ENCODE peak calls at places on chromosomes 4 and X, in ten cellular contexts. F is fibroblast of lung; B is activated B cell treated with CpG ODN at 0.5 μM for 24 hours; S is NCI-H1694 treated with DMSO at 0.1 percent for 48 hours; L is amniotic stem cell; J is mucosa of descending colon; D is hypothalamus; V is AG10803; R is activated CD8-positive, alpha-beta memory T cell treated with anti-CD3 and anti-CD28 coated beads for 24 hours; T is H54. C is an unnamed sample.

GRCh38 chr4:139234258-139234657 is 45.8 kb downstream of the MGARP start:
- DNase-seq in F (no peak), L (no peak), D (no peak), J (no peak), T (no peak), S (peak), R (no peak), V (no peak), B (no peak), C (no peak)

GRCh38 chrX:48958635-48959094 is 1.3 kb upstream of the OTUD5 start:
- DNase-seq in V (peak), R (peak), F (peak), D (no peak), T (no peak), S (no peak), L (peak), J (no peak), B (no peak), C (peak)

GRCh38 chr4:168723020-168723419 is 226.2 kb downstream of the PALLD start:
- DNase-seq in J (no peak), B (no peak), D (no peak), V (peak), F (peak), S (no peak), T (no peak), L (no peak), R (no peak), C (no peak)

GRCh38 chr4:121156822-121157769 is 7.0 kb downstream of the TNIP3 start:
- DNase-seq in J (peak), B (no peak), R (peak), L (no peak), T (no peak), F (peak), D (no peak), S (no peak), V (peak), C (no peak)

GRCh38 chr4:86050516-86050915 is 309.3 kb downstream of the MAPK10 start:
- DNase-seq in S (no peak), V (no peak), T (no peak), F (peak), R (no peak), L (no peak), D (no peak), B (no peak), J (no peak), C (no peak)

GRCh38 chr4:34464196-34464595 is 1780.1 kb downstream of the ARAP2 start:
- DNase-seq in B (no peak), V (no peak), J (no peak), R (no peak), T (no peak), D (no peak), F (no peak), L (no peak), S (no peak), C (no peak)

GRCh38 chrX:68429216-68429615 is 4.1 kb downstream of the OPHN1 start:
- DNase-seq in R (no peak), S (no peak), B (no peak), J (no peak), D (no peak), V (peak), F (peak), T (no peak), L (no peak), C (no peak)

GRCh38 chr4:139330283-139330682 is 28.0 kb upstream of the NDUFC1 start:
- DNase-seq in D (no peak), R (no peak), J (no peak), F (no peak), B (no peak), T (no peak), S (no peak), V (no peak), L (no peak), C (no peak)

GRCh38 chr4:4327652-4328121 is 37.6 kb downstream of the ZBTB49 start:
- DNase-seq in R (no peak), S (no peak), L (no peak), V (peak), D (no peak), B (no peak), F (no peak), J (peak), T (no peak), C (no peak)

GRCh38 chrX:110280954-110281353 is 36.9 kb downstream of the AMMECR1 start:
- DNase-seq in T (no peak), J (no peak), F (peak), S (no peak), L (peak), R (no peak), V (peak), B (no peak), D (no peak), C (peak)

GRCh38 chr4:60605651-60606354 is 594.3 kb upstream of the ADGRL3 start:
- DNase-seq in D (no peak), J (no peak), F (peak), T (no peak), B (no peak), R (no peak), L (peak), S (no peak), V (peak), C (peak)

GRCh38 chr4:147326581-147326980 is 154.3 kb upstream of the EDNRA start:
- DNase-seq in T (no peak), J (no peak), B (no peak), V (peak), F (peak), L (no peak), R (no peak), D (no peak), S (no peak), C (peak)

GRCh38 chr4:10620935-10621488 is 63.6 kb downstream of the CLNK start:
- DNase-seq in D (no peak), F (no peak), L (no peak), B (no peak), R (no peak), T (no peak), V (no peak), S (no peak), J (no peak), C (no peak)

GRCh38 chr4:57270350-57270749 is 160.2 kb upstream of the IGFBP7 start:
- DNase-seq in R (no peak), D (no peak), S (no peak), J (no peak), F (no peak), T (no peak), B (no peak), V (no peak), L (no peak), C (no peak)

GRCh38 chr4:109111031-109111430 is 191.4 kb downstream of the COL25A1 start:
- DNase-seq in B (no peak), L (no peak), R (no peak), D (no peak), T (no peak), J (no peak), F (no peak), S (no peak), V (no peak), C (no peak)

GRCh38 chr4:139921551-139922184 is 232.3 kb downstream of the MAML3 start:
- DNase-seq in T (no peak), R (no peak), B (no peak), S (peak), J (peak), D (no peak), V (no peak), F (no peak), L (no peak), C (no peak)

GRCh38 chr4:8402181-8402597 is 38.3 kb downstream of the ACOX3 start:
- DNase-seq in S (no peak), F (no peak), D (no peak), R (no peak), J (no peak), T (no peak), L (no peak), V (no peak), B (no peak), C (no peak)

GRCh38 chr4:74056858-74057562 is 18.5 kb upstream of the CXCL3 start:
- DNase-seq in T (no peak), B (no peak), R (no peak), J (no peak), D (no peak), F (peak), L (peak), S (no peak), V (peak), C (peak)

GRCh38 chr4:34850983-34851382 is 1393.3 kb downstream of the ARAP2 start:
- DNase-seq in F (peak), R (no peak), L (no peak), D (no peak), J (no peak), S (no peak), T (no peak), B (no peak), V (no peak), C (peak)